ENCODE peak calls at places on chromosome 14, in four cellular contexts. One of them, this sample, is unnamed.

GRCh38 chr14:71703477-71703876 is 228.8 kb upstream of the RGS6 start:
- DNase-seq in HepG2: no peak
- DNase-seq in sigmoid colon: no peak
- DNase-seq in A549: no peak
- DNase-seq in this sample: no peak

GRCh38 chr14:78157855-78158436 is 12.2 kb upstream of the NRXN3 start:
- DNase-seq in sigmoid colon: no peak
- DNase-seq in A549: no peak
- DNase-seq in HepG2: peak
- DNase-seq in this sample: no peak

GRCh38 chr14:105485720-105486332 is 860 bp upstream of the CRIP1 start:
- DNase-seq in A549: peak
- DNase-seq in sigmoid colon: no peak
- DNase-seq in HepG2: peak
- DNase-seq in this sample: no peak

GRCh38 chr14:92040431-92041040 is 677 bp upstream of the TRIP11 start:
- DNase-seq in A549: peak
- DNase-seq in HepG2: peak
- DNase-seq in sigmoid colon: no peak
- DNase-seq in this sample: no peak

GRCh38 chr14:64721391-64721791 is 17.2 kb downstream of the PLEKHG3 start:
- DNase-seq in HepG2: no peak
- DNase-seq in sigmoid colon: peak
- DNase-seq in A549: peak
- DNase-seq in this sample: no peak

GRCh38 chr14:75223664-75224154 is 47.3 kb upstream of the TMED10 start:
- DNase-seq in A549: no peak
- DNase-seq in sigmoid colon: peak
- DNase-seq in HepG2: no peak
- DNase-seq in this sample: no peak

GRCh38 chr14:88983755-88984154 is 159.3 kb downstream of the TTC8 start:
- DNase-seq in A549: peak
- DNase-seq in HepG2: no peak
- DNase-seq in sigmoid colon: no peak
- DNase-seq in this sample: no peak

GRCh38 chr14:63039800-63040380 is 5.4 kb downstream of the KCNH5 start:
- DNase-seq in HepG2: peak
- DNase-seq in sigmoid colon: no peak
- DNase-seq in A549: peak
- DNase-seq in this sample: no peak

GRCh38 chr14:51394391-51394790 is 154.3 kb downstream of the TMX1 start:
- DNase-seq in A549: no peak
- DNase-seq in sigmoid colon: no peak
- DNase-seq in HepG2: no peak
- DNase-seq in this sample: no peak

GRCh38 chr14:68291820-68292219 is 472.2 kb downstream of the RAD51B start:
- DNase-seq in HepG2: peak
- DNase-seq in sigmoid colon: no peak
- DNase-seq in A549: no peak
- DNase-seq in this sample: no peak

GRCh38 chr14:60510254-60510975 is 1.5 kb downstream of the SIX6 start:
- DNase-seq in HepG2: no peak
- DNase-seq in sigmoid colon: no peak
- DNase-seq in A549: no peak
- DNase-seq in this sample: no peak

GRCh38 chr14:81256289-81256960 is 35.7 kb upstream of the GTF2A1 start:
- DNase-seq in HepG2: no peak
- DNase-seq in A549: no peak
- DNase-seq in sigmoid colon: no peak
- DNase-seq in this sample: no peak

GRCh38 chr14:70052990-70053389 is 135.8 kb downstream of the SLC8A3 start:
- DNase-seq in A549: peak
- DNase-seq in sigmoid colon: no peak
- DNase-seq in HepG2: peak
- DNase-seq in this sample: no peak

GRCh38 chr14:93548102-93548843 is 117.5 kb downstream of the UNC79 start:
- DNase-seq in HepG2: no peak
- DNase-seq in sigmoid colon: no peak
- DNase-seq in A549: no peak
- DNase-seq in this sample: no peak

GRCh38 chr14:65170768-65171251 is 68.5 kb upstream of the MAX start:
- DNase-seq in A549: peak
- DNase-seq in HepG2: no peak
- DNase-seq in sigmoid colon: no peak
- DNase-seq in this sample: peak

GRCh38 chr14:103141117-103141796 is 18.0 kb downstream of the TNFAIP2 start:
- DNase-seq in HepG2: peak
- DNase-seq in sigmoid colon: no peak
- DNase-seq in A549: peak
- DNase-seq in this sample: peak

GRCh38 chr14:104682107-104682593 is 7.3 kb upstream of the INF2 start:
- DNase-seq in A549: peak
- DNase-seq in sigmoid colon: peak
- DNase-seq in HepG2: no peak
- DNase-seq in this sample: peak

GRCh38 chr14:103294091-103294490 is 39.9 kb upstream of the EIF5 start:
- DNase-seq in sigmoid colon: peak
- DNase-seq in A549: no peak
- DNase-seq in HepG2: no peak
- DNase-seq in this sample: no peak

GRCh38 chr14:36241183-36241582 is 64.7 kb upstream of the PTCSC3 start:
- DNase-seq in A549: no peak
- DNase-seq in HepG2: no peak
- DNase-seq in sigmoid colon: no peak
- DNase-seq in this sample: no peak

GRCh38 chr14:69582829-69583228 is 8.2 kb upstream of the CCDC177 start:
- DNase-seq in sigmoid colon: no peak
- DNase-seq in A549: no peak
- DNase-seq in HepG2: no peak
- DNase-seq in this sample: no peak

GRCh38 chr14:58768977-58769376 is 131.2 kb downstream of the DACT1 start:
- DNase-seq in sigmoid colon: no peak
- DNase-seq in A549: no peak
- DNase-seq in HepG2: no peak
- DNase-seq in this sample: no peak

GRCh38 chr14:28719130-28719529 is 47.5 kb upstream of the FOXG1 start:
- DNase-seq in sigmoid colon: no peak
- DNase-seq in A549: no peak
- DNase-seq in HepG2: no peak
- DNase-seq in this sample: no peak

GRCh38 chr14:32408018-32408417 is 78.9 kb downstream of the AKAP6 start:
- DNase-seq in sigmoid colon: peak
- DNase-seq in A549: no peak
- DNase-seq in HepG2: no peak
- DNase-seq in this sample: peak

GRCh38 chr14:96287856-96288255 is 31.8 kb downstream of the BDKRB1 start:
- DNase-seq in HepG2: no peak
- DNase-seq in A549: no peak
- DNase-seq in sigmoid colon: no peak
- DNase-seq in this sample: no peak

GRCh38 chr14:96284430-96284829 is 28.4 kb downstream of the BDKRB1 start:
- DNase-seq in A549: no peak
- DNase-seq in HepG2: no peak
- DNase-seq in sigmoid colon: no peak
- DNase-seq in this sample: no peak

GRCh38 chr14:96286251-96286650 is 30.2 kb downstream of the BDKRB1 start:
- DNase-seq in HepG2: no peak
- DNase-seq in sigmoid colon: no peak
- DNase-seq in A549: no peak
- DNase-seq in this sample: no peak

GRCh38 chr14:96284008-96284407 is 28.0 kb downstream of the BDKRB1 start:
- DNase-seq in HepG2: no peak
- DNase-seq in sigmoid colon: no peak
- DNase-seq in A549: no peak
- DNase-seq in this sample: no peak

DNA sequence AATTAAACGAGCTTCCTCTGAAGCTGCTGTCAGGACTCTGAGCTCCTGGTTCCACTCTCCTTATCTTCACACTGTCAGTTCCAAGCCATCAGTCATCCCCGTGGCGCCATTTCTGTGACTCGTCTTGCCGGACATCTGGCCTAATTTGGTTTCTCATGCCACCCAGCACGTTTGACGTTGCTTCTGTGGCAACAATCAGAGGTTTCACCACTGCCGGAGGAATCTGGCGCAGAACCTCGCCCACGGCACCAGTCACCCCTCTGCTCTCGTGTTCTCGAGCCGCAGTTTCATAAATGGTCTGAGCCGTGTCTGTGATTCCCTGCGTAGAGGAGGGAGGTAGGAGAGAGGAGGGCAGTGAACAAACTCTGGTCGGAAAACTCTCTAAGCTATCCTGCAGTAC is 29.7 kb downstream of the BDKRB1 start:
- DNase-seq in sigmoid colon: peak
- DNase-seq in HepG2: no peak
- DNase-seq in A549: no peak
- DNase-seq in this sample: no peak
- TF ChIP-seq EP300 in sigmoid colon: peak
- TF ChIP-seq EP300 in HepG2: no peak
- TF ChIP-seq EP300 in A549: no peak
- TF ChIP-seq EP300 in this sample: no peak

GRCh38 chr14:55352201-55352600 is 59.4 kb downstream of the ATG14 start:
- DNase-seq in HepG2: no peak
- DNase-seq in sigmoid colon: no peak
- DNase-seq in A549: no peak
- DNase-seq in this sample: no peak
- TF ChIP-seq EP300 in HepG2: no peak
- TF ChIP-seq EP300 in sigmoid colon: no peak
- TF ChIP-seq EP300 in A549: no peak
- TF ChIP-seq EP300 in this sample: no peak

GRCh38 chr14:25090716-25091454 is 40.9 kb upstream of the STXBP6 start:
- DNase-seq in A549: peak
- DNase-seq in HepG2: no peak
- DNase-seq in sigmoid colon: no peak
- DNase-seq in this sample: no peak
- TF ChIP-seq EP300 in A549: no peak
- TF ChIP-seq EP300 in HepG2: no peak
- TF ChIP-seq EP300 in sigmoid colon: no peak
- TF ChIP-seq EP300 in this sample: no peak

DNA sequence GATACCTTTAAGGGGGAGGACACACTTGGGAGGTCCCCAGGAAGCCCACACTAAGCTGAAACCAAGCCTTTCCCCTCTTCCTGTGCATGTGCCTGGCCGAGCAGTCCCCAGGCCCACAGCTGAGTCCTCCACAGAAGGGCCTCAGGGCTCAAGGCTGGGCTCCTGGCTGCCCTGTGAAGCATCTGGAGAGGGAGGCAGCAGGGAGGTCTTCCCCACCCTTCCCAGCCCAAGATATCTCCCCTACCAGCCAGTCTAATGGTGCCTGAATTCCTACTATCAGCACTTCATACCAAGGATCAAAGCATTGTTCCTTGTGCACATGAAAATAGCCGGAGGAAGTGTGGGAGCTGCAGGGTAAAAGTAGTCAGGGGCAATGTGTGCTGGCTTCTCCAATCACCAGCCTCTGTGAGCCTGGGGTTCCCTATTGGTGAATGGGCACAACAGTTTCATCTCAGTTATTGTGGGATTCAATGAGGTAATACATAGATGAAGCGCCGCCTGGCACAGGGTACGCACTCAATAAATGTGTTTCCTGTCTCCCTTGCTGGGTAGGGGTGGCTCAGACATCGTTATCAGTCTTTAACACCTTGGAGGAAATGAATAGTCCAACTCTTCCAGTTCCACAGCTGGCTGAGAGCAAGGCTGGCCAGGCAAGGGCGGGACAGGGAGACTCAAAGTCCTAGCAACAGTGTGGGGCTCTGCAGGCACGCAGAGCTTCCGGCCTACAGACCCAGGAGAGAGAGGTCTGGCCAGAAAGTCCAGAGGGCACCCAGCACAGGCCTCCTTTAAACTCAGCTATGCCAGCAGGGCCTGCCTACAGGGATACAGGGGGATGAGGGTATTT is 39.1 kb upstream of the PNMA1 start:
- DNase-seq in sigmoid colon: peak
- DNase-seq in HepG2: peak
- DNase-seq in A549: no peak
- DNase-seq in this sample: no peak
- TF ChIP-seq EP300 in sigmoid colon: no peak
- TF ChIP-seq EP300 in HepG2: peak
- TF ChIP-seq EP300 in A549: no peak
- TF ChIP-seq EP300 in this sample: no peak

This sample was measured in ovary.